ENCODE peak calls at places on chromosomes 16 and 17, in five cellular contexts. V is GM13977; H is stimulated activated naive B cell treated with anti-CD40 and anti-IgM and Interleukin-4, amounts not matched to agents 10 μg/mL and 1 μg/mL and 100 μg/mL, for 72 hours; X is dorsolateral prefrontal cortex; L is NCI-H1417. S is an unnamed sample.
A peak's percentile ranks its signal among the peaks of the same experiment; 100 is the strongest.

GRCh38 chr16:58028541-58029070 is 3.1 kb downstream of the MMP15 start:
- DNase-seq in L (no peak), V (no peak), X (no peak), H (no peak), S (no peak)

GRCh38 chr17:1055751-1056645 is 59.1 kb downstream of the TIMM22 start:
- DNase-seq in X (peak; percentile 76), V (peak; percentile 83), L (peak; percentile 4), H (no peak), S (peak; percentile 30)

GRCh38 chr17:16923904-16924700 is 47.8 kb downstream of the TNFRSF13B start:
- DNase-seq in X (peak; percentile 18), V (no peak), H (no peak), L (no peak), S (peak; percentile 27)

GRCh38 chr16:87344931-87345631 is 27.9 kb upstream of the C16orf95 start:
- DNase-seq in L (no peak), V (no peak), H (peak; percentile 11), X (no peak), S (peak; percentile 17)

GRCh38 chr17:73800893-73801292 is 156.6 kb upstream of the SDK2 start:
- DNase-seq in V (no peak), H (no peak), L (peak; percentile 27), X (no peak), S (no peak)

GRCh38 chr17:41785876-41786226 is 660 bp downstream of the JUP start:
- DNase-seq in H (no peak), L (peak; percentile 52), X (no peak), V (no peak), S (no peak)

GRCh38 chr16:74309789-74310781 is 13.5 kb downstream of the PSMD7 start:
- DNase-seq in X (no peak), L (peak; percentile 27), H (no peak), V (peak; percentile 60), S (no peak)

GRCh38 chr17:43384476-43384862 is 14.3 kb upstream of the ARL4D start:
- DNase-seq in X (no peak), H (no peak), L (no peak), V (no peak), S (no peak)

GRCh38 chr17:34720760-34721159 is 141.4 kb downstream of the TMEM132E start:
- DNase-seq in H (no peak), X (no peak), L (no peak), V (no peak), S (no peak)

GRCh38 chr17:37744961-37745800 is at the start of gene HNF1B:
- DNase-seq in X (no peak), L (no peak), H (peak; percentile 80), V (peak; percentile 85), S (no peak)

GRCh38 chr16:27273670-27274522 is 5.3 kb upstream of the NSMCE1 start:
- DNase-seq in L (no peak), X (no peak), H (peak; percentile 69), V (no peak), S (no peak)

GRCh38 chr17:59607817-59608403 is 11.8 kb upstream of the CLTC start:
- DNase-seq in V (no peak), X (no peak), L (no peak), H (no peak), S (peak; percentile 18)

S was measured in CD4-positive, alpha-beta T cell.